ENCODE peak calls at places on chromosomes 4 and X, in eight cellular contexts. S, C, O, N, T, G, U and W are unnamed samples.

GRCh38 chr4:30839583-30840520 is 119.7 kb downstream of the PCDH7 start:
- DNase-seq in T (no peak), C (no peak), N (peak), O (no peak), S (no peak), U (no peak), G (no peak), W (peak)

GRCh38 chrX:16516473-16516872 is 133.5 kb upstream of the S100G start:
- DNase-seq in T (no peak), G (no peak), O (no peak), U (no peak), S (no peak), N (no peak), C (no peak), W (no peak)

GRCh38 chr4:10084651-10085320 is 31.8 kb downstream of the WDR1 start:
- DNase-seq in O (peak), T (no peak), U (no peak), C (no peak), G (no peak), S (no peak), N (no peak), W (no peak)

GRCh38 chr4:31021008-31021407 is 300.8 kb downstream of the PCDH7 start:
- DNase-seq in O (no peak), N (no peak), U (no peak), T (no peak), G (no peak), C (no peak), S (no peak), W (no peak)

GRCh38 chr4:94221930-94222329 is 14.3 kb downstream of the SMARCAD1 start:
- DNase-seq in C (no peak), G (no peak), O (no peak), T (no peak), N (no peak), S (no peak), U (no peak), W (no peak)

GRCh38 chr4:73816814-73817213 is 19.7 kb upstream of the CXCL6 start:
- DNase-seq in G (no peak), S (no peak), O (no peak), T (no peak), C (no peak), U (no peak), N (peak), W (no peak)

GRCh38 chr4:6546681-6547447 is 28.1 kb upstream of the MAN2B2 start:
- DNase-seq in G (peak), C (no peak), N (peak), O (no peak), U (peak), T (no peak), S (peak), W (peak)

GRCh38 chr4:140372607-140373327 is 679 bp upstream of the SCOC start:
- DNase-seq in O (no peak), U (no peak), S (peak), C (no peak), T (no peak), N (peak), G (no peak), W (peak)

GRCh38 chr4:109432676-109433075 is 939 bp upstream of the SEC24B start:
- DNase-seq in N (peak), C (no peak), T (no peak), O (no peak), U (no peak), G (no peak), S (no peak), W (no peak)

GRCh38 chr4:135732448-135732847 is 1530.9 kb upstream of the PABPC4L start:
- DNase-seq in S (no peak), O (no peak), T (no peak), G (no peak), U (no peak), C (no peak), N (peak), W (no peak)

GRCh38 chrX:13215729-13216128 is 104.1 kb downstream of the ATXN3L start:
- DNase-seq in N (peak), U (no peak), S (no peak), O (no peak), C (no peak), T (no peak), G (no peak), W (no peak)

GRCh38 chr4:147198411-147199051 is 252.9 kb upstream of the TTC29 start:
- DNase-seq in T (no peak), O (no peak), N (peak), C (no peak), U (no peak), G (no peak), S (no peak), W (no peak)

GRCh38 chr4:10667651-10668341 is 16.8 kb downstream of the CLNK start:
- DNase-seq in T (no peak), O (no peak), S (no peak), N (no peak), G (no peak), U (no peak), C (no peak), W (peak)

GRCh38 chr4:148112231-148112982 is 329.8 kb downstream of the NR3C2 start:
- DNase-seq in O (no peak), C (no peak), G (no peak), N (peak), T (no peak), U (no peak), S (no peak), W (no peak)

GRCh38 chr4:159341486-159341885 is 238.6 kb downstream of the RAPGEF2 start:
- DNase-seq in C (no peak), T (no peak), U (no peak), G (no peak), S (no peak), O (no peak), N (peak), W (no peak)

GRCh38 chr4:105895324-105895608 is at the start of gene NPNT:
- DNase-seq in C (no peak), N (no peak), T (peak), G (peak), S (peak), U (peak), O (no peak), W (no peak)

GRCh38 chrX:71637253-71637618 is 18.9 kb upstream of the CXCR3 start:
- DNase-seq in C (no peak), O (no peak), S (no peak), N (no peak), T (no peak), G (no peak), U (no peak), W (no peak)

GRCh38 chrX:48745222-48745621 is 16.3 kb upstream of the GLOD5 start:
- DNase-seq in G (no peak), U (no peak), S (no peak), N (no peak), O (no peak), C (no peak), T (no peak), W (no peak)

GRCh38 chr4:3384391-3384770 is 57.4 kb upstream of the HGFAC start:
- DNase-seq in T (no peak), C (no peak), G (no peak), U (no peak), S (no peak), O (no peak), N (no peak), W (no peak)

DNA sequence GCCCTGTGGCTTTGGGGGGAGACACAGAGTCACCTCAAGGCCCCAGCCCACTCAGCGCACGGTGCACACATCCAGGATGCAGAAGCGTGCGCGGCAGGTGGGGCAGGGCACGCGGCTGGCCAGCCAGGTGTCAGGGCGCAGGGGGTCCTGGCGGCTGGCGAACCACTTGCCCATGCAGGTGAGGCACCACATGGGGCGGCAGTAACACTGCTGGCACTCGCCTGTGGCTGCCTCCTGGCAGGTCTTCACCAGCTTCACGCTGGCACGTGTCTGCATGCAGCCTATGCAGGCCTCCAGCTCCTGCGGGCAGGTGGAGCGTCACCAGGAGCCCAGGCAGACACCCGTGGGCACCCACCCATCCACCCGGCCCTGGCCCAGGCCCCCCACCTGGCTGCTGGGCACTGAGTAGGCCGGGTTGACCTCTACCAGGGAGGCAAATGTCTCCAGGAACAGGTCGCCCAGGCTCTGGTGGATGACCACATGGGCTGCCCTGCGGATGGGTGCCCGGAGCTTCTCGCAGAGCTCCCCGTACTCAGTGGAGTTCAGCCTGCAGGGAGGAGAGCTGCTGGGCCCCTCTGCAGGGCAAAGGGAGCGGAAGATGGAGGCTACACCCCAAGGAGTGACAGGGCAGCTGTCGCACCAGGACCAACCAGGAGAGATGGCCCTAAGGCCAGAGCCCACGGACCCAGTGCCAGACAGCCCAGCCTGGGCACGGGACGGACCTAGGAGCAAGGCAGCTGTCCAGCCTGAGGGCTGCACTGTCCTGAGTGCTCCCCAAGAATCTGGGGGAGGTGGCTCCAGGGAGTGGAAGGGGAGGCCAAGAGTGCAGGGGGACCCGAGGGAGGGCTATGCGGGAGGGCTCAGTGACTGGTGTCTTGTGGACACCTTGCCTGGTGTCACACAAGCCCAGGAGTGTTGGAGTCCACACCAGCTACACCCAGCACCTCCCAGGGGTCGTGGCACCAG is 3.7 kb downstream of the TMEM129 start:
- DNase-seq in U (no peak), C (no peak), N (no peak), O (no peak), T (no peak), G (no peak), S (no peak), W (no peak)
- TF ChIP-seq CTCF in U (no peak), C (no peak), N (no peak), O (no peak), T (no peak), G (no peak), S (no peak), W (no peak)

DNA sequence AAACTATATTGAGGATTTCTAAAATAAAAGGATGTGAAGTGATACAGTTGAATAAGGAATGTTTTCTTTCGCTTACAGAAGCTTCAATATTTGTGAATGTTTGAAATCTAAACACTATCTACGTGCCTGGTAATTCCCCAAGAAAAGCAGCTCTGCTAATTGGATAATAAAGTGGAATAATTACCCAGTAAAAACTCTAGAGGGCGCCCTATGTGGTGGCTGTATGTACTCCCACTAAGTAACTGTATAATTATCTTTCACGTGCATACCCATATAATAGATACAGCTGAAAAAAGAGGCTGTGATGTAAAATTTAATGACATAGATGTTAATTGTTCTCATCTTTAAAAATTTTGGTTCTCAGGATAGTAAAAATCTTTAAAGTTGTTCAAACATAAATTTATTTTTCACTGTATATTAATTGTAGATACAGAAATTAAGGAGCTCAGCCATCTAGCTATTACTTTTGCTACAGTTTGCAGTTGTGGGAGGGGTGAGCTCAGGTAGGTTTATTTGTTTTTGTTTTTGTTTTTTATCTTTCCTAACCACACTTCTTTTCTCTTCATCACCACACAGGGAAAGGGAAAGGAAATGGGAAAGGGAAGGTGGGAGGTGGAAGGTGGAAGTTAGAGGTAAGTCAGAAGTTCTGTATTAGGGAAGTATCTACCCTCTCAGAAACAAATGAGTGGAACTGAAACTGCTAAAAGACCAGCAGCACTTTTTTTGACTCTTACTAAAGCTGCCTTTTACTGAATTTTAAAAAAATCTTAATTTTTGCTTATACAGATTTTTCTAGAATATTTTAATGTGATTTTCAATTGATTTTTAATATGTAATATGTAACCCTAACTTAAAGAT is 151.7 kb upstream of the RPS6KA6 start:
- DNase-seq in T (no peak), N (peak), O (no peak), U (no peak), G (no peak), S (no peak), C (no peak), W (no peak)
- TF ChIP-seq CTCF in T (no peak), N (peak), O (peak), U (no peak), G (peak), S (peak), C (no peak), W (peak)

GRCh38 chrX:7147978-7148824 is at the start of gene PUDP:
- DNase-seq in U (peak), O (peak), C (no peak), G (peak), T (peak), N (peak), S (peak), W (peak)
- TF ChIP-seq CTCF in U (no peak), O (peak), C (no peak), G (no peak), T (no peak), N (peak), S (peak), W (peak)

GRCh38 chrX:129609395-129609794 is 45.4 kb downstream of the APLN start:
- DNase-seq in G (no peak), C (no peak), T (no peak), U (no peak), O (no peak), S (no peak), N (no peak), W (no peak)
- TF ChIP-seq CTCF in G (no peak), C (no peak), T (no peak), U (no peak), O (no peak), S (no peak), N (peak), W (no peak)

GRCh38 chr4:153533387-153533786 is 67.2 kb downstream of the TMEM131L start:
- DNase-seq in T (no peak), C (no peak), O (no peak), S (no peak), U (no peak), N (no peak), G (no peak), W (no peak)

GRCh38 chr4:153538408-153539057 is 72.4 kb downstream of the TMEM131L start:
- DNase-seq in G (no peak), S (no peak), U (no peak), C (no peak), T (peak), N (peak), O (no peak), W (peak)

GRCh38 chr4:153534792-153535629 is 68.9 kb downstream of the TMEM131L start:
- DNase-seq in T (no peak), O (no peak), N (no peak), S (no peak), G (no peak), U (no peak), C (no peak), W (no peak)

GRCh38 chr4:153537493-153537960 is 71.4 kb downstream of the TMEM131L start:
- DNase-seq in U (no peak), G (no peak), O (no peak), N (no peak), T (no peak), S (no peak), C (no peak), W (no peak)

GRCh38 chr4:153535735-153536494 is 69.8 kb downstream of the TMEM131L start:
- DNase-seq in O (no peak), C (no peak), T (no peak), S (no peak), U (no peak), N (no peak), G (no peak), W (no peak)
- TF ChIP-seq CTCF in O (no peak), C (no peak), T (no peak), S (no peak), U (no peak), N (peak), G (no peak), W (no peak)

GRCh38 chr4:169723207-169723606 is 34.5 kb downstream of the HPF1 start:
- DNase-seq in O (no peak), N (peak), S (no peak), T (no peak), C (no peak), U (no peak), G (no peak), W (no peak)
- TF ChIP-seq CTCF in O (peak), N (peak), S (no peak), T (no peak), C (no peak), U (no peak), G (no peak), W (no peak)

GRCh38 chrX:40169193-40170086 is 71.7 kb upstream of the BCOR start:
- DNase-seq in O (no peak), U (no peak), T (peak), S (peak), N (peak), G (peak), C (no peak), W (peak)
- TF ChIP-seq CTCF in O (peak), U (no peak), T (no peak), S (peak), N (peak), G (peak), C (no peak), W (no peak)

GRCh38 chr4:7917669-7918068 is 22.0 kb downstream of the AFAP1 start:
- DNase-seq in O (no peak), S (no peak), U (no peak), N (no peak), C (no peak), G (no peak), T (peak), W (no peak)
- TF ChIP-seq CTCF in O (no peak), S (no peak), U (no peak), N (peak), C (no peak), G (no peak), T (no peak), W (no peak)

GRCh38 chr4:158065176-158065575 is 107.6 kb downstream of the GASK1B start:
- DNase-seq in N (no peak), C (no peak), G (no peak), O (no peak), U (no peak), S (no peak), T (no peak), W (no peak)
- TF ChIP-seq CTCF in N (peak), C (no peak), G (peak), O (no peak), U (no peak), S (no peak), T (no peak), W (no peak)